ENCODE peak calls at places on chromosome 18, in seven cellular contexts. One of them, this sample, is unnamed.

GRCh38 chr18:11857177-11857887 is 6.1 kb downstream of the CHMP1B start:
- DNase-seq in Jurkat, Clone E6-1: no peak
- DNase-seq in PC-9: peak
- DNase-seq in Peyer's patch: peak
- DNase-seq in AG09309: peak
- DNase-seq in fibroblast of lung: peak
- DNase-seq in iPS DF 6.9: no peak
- DNase-seq in this sample: no peak

GRCh38 chr18:79570266-79571201 is 109.1 kb upstream of the CTDP1 start:
- DNase-seq in Jurkat, Clone E6-1: no peak
- DNase-seq in PC-9: no peak
- DNase-seq in Peyer's patch: peak
- DNase-seq in AG09309: no peak
- DNase-seq in fibroblast of lung: peak
- DNase-seq in iPS DF 6.9: no peak
- DNase-seq in this sample: no peak

GRCh38 chr18:39806519-39806918 is 2148.5 kb upstream of the PIK3C3 start:
- DNase-seq in Jurkat, Clone E6-1: no peak
- DNase-seq in PC-9: no peak
- DNase-seq in Peyer's patch: no peak
- DNase-seq in AG09309: no peak
- DNase-seq in fibroblast of lung: peak
- DNase-seq in iPS DF 6.9: no peak
- DNase-seq in this sample: no peak

GRCh38 chr18:13470555-13471494 is 252.3 kb downstream of the LDLRAD4 start:
- DNase-seq in Jurkat, Clone E6-1: no peak
- DNase-seq in PC-9: no peak
- DNase-seq in Peyer's patch: no peak
- DNase-seq in AG09309: no peak
- DNase-seq in fibroblast of lung: no peak
- DNase-seq in iPS DF 6.9: no peak
- DNase-seq in this sample: no peak

GRCh38 chr18:59932401-59932800 is 32.6 kb downstream of the PMAIP1 start:
- DNase-seq in Jurkat, Clone E6-1: no peak
- DNase-seq in PC-9: no peak
- DNase-seq in Peyer's patch: no peak
- DNase-seq in AG09309: no peak
- DNase-seq in fibroblast of lung: no peak
- DNase-seq in iPS DF 6.9: no peak
- DNase-seq in this sample: no peak

GRCh38 chr18:40355701-40356100 is 1599.3 kb upstream of the PIK3C3 start:
- DNase-seq in Jurkat, Clone E6-1: no peak
- DNase-seq in PC-9: no peak
- DNase-seq in Peyer's patch: no peak
- DNase-seq in AG09309: no peak
- DNase-seq in fibroblast of lung: peak
- DNase-seq in iPS DF 6.9: no peak
- DNase-seq in this sample: no peak

GRCh38 chr18:60668583-60668982 is 296.0 kb upstream of the MC4R start:
- DNase-seq in Jurkat, Clone E6-1: no peak
- DNase-seq in PC-9: no peak
- DNase-seq in Peyer's patch: no peak
- DNase-seq in AG09309: no peak
- DNase-seq in fibroblast of lung: no peak
- DNase-seq in iPS DF 6.9: no peak
- DNase-seq in this sample: no peak

GRCh38 chr18:36813111-36813752 is 15.6 kb downstream of the TPGS2 start:
- DNase-seq in Jurkat, Clone E6-1: no peak
- DNase-seq in PC-9: no peak
- DNase-seq in Peyer's patch: no peak
- DNase-seq in AG09309: no peak
- DNase-seq in fibroblast of lung: no peak
- DNase-seq in iPS DF 6.9: no peak
- DNase-seq in this sample: no peak

GRCh38 chr18:57929922-57930321 is 114.1 kb upstream of the NEDD4L start:
- DNase-seq in Jurkat, Clone E6-1: no peak
- DNase-seq in PC-9: no peak
- DNase-seq in Peyer's patch: no peak
- DNase-seq in AG09309: no peak
- DNase-seq in fibroblast of lung: no peak
- DNase-seq in iPS DF 6.9: no peak
- DNase-seq in this sample: no peak

GRCh38 chr18:59008302-59008974 is 131.2 kb upstream of the SEC11C start:
- DNase-seq in Jurkat, Clone E6-1: no peak
- DNase-seq in PC-9: peak
- DNase-seq in Peyer's patch: no peak
- DNase-seq in AG09309: no peak
- DNase-seq in fibroblast of lung: peak
- DNase-seq in iPS DF 6.9: no peak
- DNase-seq in this sample: no peak

GRCh38 chr18:24543408-24544140 is 83.1 kb downstream of the HRH4 start:
- DNase-seq in Jurkat, Clone E6-1: no peak
- DNase-seq in PC-9: no peak
- DNase-seq in Peyer's patch: no peak
- DNase-seq in AG09309: no peak
- DNase-seq in fibroblast of lung: no peak
- DNase-seq in iPS DF 6.9: no peak
- DNase-seq in this sample: no peak

GRCh38 chr18:36724591-36725001 is 104.2 kb downstream of the TPGS2 start:
- DNase-seq in Jurkat, Clone E6-1: no peak
- DNase-seq in PC-9: no peak
- DNase-seq in Peyer's patch: no peak
- DNase-seq in AG09309: no peak
- DNase-seq in fibroblast of lung: peak
- DNase-seq in iPS DF 6.9: no peak
- DNase-seq in this sample: no peak

GRCh38 chr18:33201509-33201926 is 239.0 kb downstream of the CCDC178 start:
- DNase-seq in Jurkat, Clone E6-1: peak
- DNase-seq in PC-9: no peak
- DNase-seq in Peyer's patch: no peak
- DNase-seq in AG09309: no peak
- DNase-seq in fibroblast of lung: peak
- DNase-seq in iPS DF 6.9: peak
- DNase-seq in this sample: peak

GRCh38 chr18:39205565-39205964 is 1640.0 kb upstream of the CELF4 start:
- DNase-seq in Jurkat, Clone E6-1: no peak
- DNase-seq in PC-9: no peak
- DNase-seq in Peyer's patch: no peak
- DNase-seq in AG09309: no peak
- DNase-seq in fibroblast of lung: peak
- DNase-seq in iPS DF 6.9: no peak
- DNase-seq in this sample: no peak

GRCh38 chr18:2569338-2570207 is 1.7 kb downstream of the METTL4 start:
- DNase-seq in Jurkat, Clone E6-1: no peak
- DNase-seq in PC-9: no peak
- DNase-seq in Peyer's patch: no peak
- DNase-seq in AG09309: no peak
- DNase-seq in fibroblast of lung: no peak
- DNase-seq in iPS DF 6.9: no peak
- DNase-seq in this sample: no peak
- H3K4me3 ChIP-seq in Jurkat, Clone E6-1: no peak
- H3K4me3 ChIP-seq in PC-9: peak
- H3K4me3 ChIP-seq in Peyer's patch: no peak
- H3K4me3 ChIP-seq in AG09309: peak
- H3K4me3 ChIP-seq in fibroblast of lung: peak
- H3K4me3 ChIP-seq in iPS DF 6.9: no peak
- H3K4me3 ChIP-seq in this sample: peak

GRCh38 chr18:49561377-49562193 is at the start of gene LIPG:
- DNase-seq in Jurkat, Clone E6-1: peak
- DNase-seq in PC-9: peak
- DNase-seq in Peyer's patch: peak
- DNase-seq in AG09309: no peak
- DNase-seq in fibroblast of lung: peak
- DNase-seq in iPS DF 6.9: peak
- DNase-seq in this sample: no peak

GRCh38 chr18:49562481-49563129 is 748 bp downstream of the LIPG start:
- DNase-seq in Jurkat, Clone E6-1: no peak
- DNase-seq in PC-9: no peak
- DNase-seq in Peyer's patch: no peak
- DNase-seq in AG09309: no peak
- DNase-seq in fibroblast of lung: peak
- DNase-seq in iPS DF 6.9: no peak
- DNase-seq in this sample: no peak

GRCh38 chr18:49564435-49564834 is 2.6 kb downstream of the LIPG start:
- DNase-seq in Jurkat, Clone E6-1: no peak
- DNase-seq in PC-9: no peak
- DNase-seq in Peyer's patch: no peak
- DNase-seq in AG09309: no peak
- DNase-seq in fibroblast of lung: no peak
- DNase-seq in iPS DF 6.9: no peak
- DNase-seq in this sample: no peak

GRCh38 chr18:49563701-49564100 is 1.8 kb downstream of the LIPG start:
- DNase-seq in Jurkat, Clone E6-1: no peak
- DNase-seq in PC-9: no peak
- DNase-seq in Peyer's patch: no peak
- DNase-seq in AG09309: no peak
- DNase-seq in fibroblast of lung: no peak
- DNase-seq in iPS DF 6.9: no peak
- DNase-seq in this sample: no peak

DNA sequence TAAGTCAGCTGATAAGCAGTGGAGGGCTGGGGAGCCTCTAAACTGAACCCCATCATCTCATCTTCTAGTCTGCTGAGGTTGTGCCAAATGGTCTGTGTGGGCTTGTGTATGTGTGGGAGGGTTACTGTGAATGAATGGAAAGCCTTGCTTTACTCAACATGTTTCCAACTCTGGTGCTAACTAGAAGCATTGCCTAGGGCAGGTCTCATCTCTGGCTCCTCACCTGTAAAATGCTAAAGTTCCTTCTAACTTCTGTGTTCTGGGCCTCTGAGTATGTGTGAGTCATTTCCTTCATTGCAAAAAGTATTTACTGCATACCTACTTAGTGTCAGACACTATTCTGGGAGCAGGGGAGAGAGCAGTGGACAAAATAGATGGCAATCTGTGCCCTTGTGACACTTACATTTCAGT is 1.3 kb downstream of the LIPG start:
- DNase-seq in Jurkat, Clone E6-1: no peak
- DNase-seq in PC-9: no peak
- DNase-seq in Peyer's patch: no peak
- DNase-seq in AG09309: no peak
- DNase-seq in fibroblast of lung: peak
- DNase-seq in iPS DF 6.9: no peak
- DNase-seq in this sample: no peak
- H3K4me3 ChIP-seq in Jurkat, Clone E6-1: no peak
- H3K4me3 ChIP-seq in PC-9: peak
- H3K4me3 ChIP-seq in Peyer's patch: no peak
- H3K4me3 ChIP-seq in AG09309: no peak
- H3K4me3 ChIP-seq in fibroblast of lung: no peak
- H3K4me3 ChIP-seq in iPS DF 6.9: no peak
- H3K4me3 ChIP-seq in this sample: no peak

DNA sequence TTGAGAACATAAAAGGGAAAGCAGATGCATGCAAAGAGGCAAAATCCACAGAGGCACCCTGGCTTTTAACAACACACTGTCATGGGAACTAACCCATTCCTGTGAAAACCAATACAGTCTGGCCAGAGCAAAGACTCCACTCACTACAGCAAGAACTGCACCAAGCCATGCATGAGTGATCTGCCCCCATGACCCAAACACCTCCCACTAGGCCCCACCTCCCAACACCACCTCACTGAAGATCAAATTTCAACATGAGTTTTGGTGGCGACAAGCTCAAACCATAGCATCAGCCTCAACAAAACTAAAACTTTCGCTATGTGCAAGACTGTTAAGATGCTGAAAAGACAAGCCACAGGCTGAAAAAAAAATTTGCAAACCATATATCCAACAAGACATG is 162.8 kb downstream of the SMAD2 start:
- DNase-seq in Jurkat, Clone E6-1: no peak
- DNase-seq in PC-9: no peak
- DNase-seq in Peyer's patch: no peak
- DNase-seq in AG09309: no peak
- DNase-seq in fibroblast of lung: no peak
- DNase-seq in iPS DF 6.9: no peak
- DNase-seq in this sample: no peak
- H3K4me3 ChIP-seq in Jurkat, Clone E6-1: no peak
- H3K4me3 ChIP-seq in PC-9: no peak
- H3K4me3 ChIP-seq in Peyer's patch: no peak
- H3K4me3 ChIP-seq in AG09309: no peak
- H3K4me3 ChIP-seq in fibroblast of lung: no peak
- H3K4me3 ChIP-seq in iPS DF 6.9: no peak
- H3K4me3 ChIP-seq in this sample: no peak

DNA sequence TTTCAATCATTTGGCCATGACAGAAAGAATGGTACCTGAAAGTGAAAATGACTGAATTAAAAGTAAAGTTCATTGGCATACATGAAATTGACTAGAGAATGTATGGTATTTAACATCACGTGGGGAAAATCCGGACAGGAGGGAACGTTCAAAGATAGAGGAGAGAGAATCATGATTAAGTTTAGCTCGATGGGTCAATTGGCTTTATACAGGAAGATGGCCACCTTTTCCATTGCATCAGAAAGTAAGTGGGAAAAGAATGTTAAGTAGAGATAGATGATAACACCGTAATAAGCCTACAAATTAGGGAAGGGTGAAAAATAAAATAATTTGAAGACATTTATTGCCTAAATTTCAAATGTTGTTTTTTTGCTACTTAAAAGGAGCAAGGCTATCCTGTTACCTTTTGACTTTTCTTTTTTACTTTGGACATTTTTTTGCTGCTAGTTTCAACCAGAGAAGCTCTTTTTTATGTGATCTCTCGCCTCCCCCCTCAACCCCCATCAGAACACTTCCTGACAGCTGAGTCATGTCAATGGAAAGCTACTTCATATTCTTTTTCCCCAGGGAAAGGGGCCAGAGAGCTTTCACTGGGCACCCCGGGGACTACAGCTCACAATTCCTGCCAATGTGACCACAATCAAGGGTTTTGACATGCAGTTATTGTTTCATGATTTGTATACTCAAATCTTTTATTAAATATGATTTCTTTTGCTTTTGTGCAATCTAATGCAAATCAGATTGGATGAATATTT is 767 bp upstream of the CCDC102B start:
- DNase-seq in Jurkat, Clone E6-1: no peak
- DNase-seq in PC-9: no peak
- DNase-seq in Peyer's patch: no peak
- DNase-seq in AG09309: peak
- DNase-seq in fibroblast of lung: peak
- DNase-seq in iPS DF 6.9: no peak
- DNase-seq in this sample: no peak
- H3K4me3 ChIP-seq in Jurkat, Clone E6-1: no peak
- H3K4me3 ChIP-seq in PC-9: no peak
- H3K4me3 ChIP-seq in Peyer's patch: no peak
- H3K4me3 ChIP-seq in AG09309: no peak
- H3K4me3 ChIP-seq in fibroblast of lung: no peak
- H3K4me3 ChIP-seq in iPS DF 6.9: no peak
- H3K4me3 ChIP-seq in this sample: no peak

GRCh38 chr18:21979171-21979560 is 190.2 kb upstream of the GATA6 start:
- DNase-seq in Jurkat, Clone E6-1: no peak
- DNase-seq in PC-9: no peak
- DNase-seq in Peyer's patch: no peak
- DNase-seq in AG09309: no peak
- DNase-seq in fibroblast of lung: no peak
- DNase-seq in iPS DF 6.9: no peak
- DNase-seq in this sample: no peak
- H3K4me3 ChIP-seq in Jurkat, Clone E6-1: no peak
- H3K4me3 ChIP-seq in PC-9: no peak
- H3K4me3 ChIP-seq in Peyer's patch: no peak
- H3K4me3 ChIP-seq in AG09309: no peak
- H3K4me3 ChIP-seq in fibroblast of lung: no peak
- H3K4me3 ChIP-seq in iPS DF 6.9: no peak
- H3K4me3 ChIP-seq in this sample: no peak

GRCh38 chr18:10559566-10560456 is 34.0 kb downstream of the NAPG start:
- DNase-seq in Jurkat, Clone E6-1: no peak
- DNase-seq in PC-9: no peak
- DNase-seq in Peyer's patch: no peak
- DNase-seq in AG09309: no peak
- DNase-seq in fibroblast of lung: no peak
- DNase-seq in iPS DF 6.9: no peak
- DNase-seq in this sample: no peak
- H3K4me3 ChIP-seq in Jurkat, Clone E6-1: no peak
- H3K4me3 ChIP-seq in PC-9: no peak
- H3K4me3 ChIP-seq in Peyer's patch: no peak
- H3K4me3 ChIP-seq in AG09309: peak
- H3K4me3 ChIP-seq in fibroblast of lung: peak
- H3K4me3 ChIP-seq in iPS DF 6.9: no peak
- H3K4me3 ChIP-seq in this sample: no peak

GRCh38 chr18:76266226-76266991 is 228.6 kb downstream of the ZNF516 start:
- DNase-seq in Jurkat, Clone E6-1: no peak
- DNase-seq in PC-9: no peak
- DNase-seq in Peyer's patch: no peak
- DNase-seq in AG09309: no peak
- DNase-seq in fibroblast of lung: no peak
- DNase-seq in iPS DF 6.9: no peak
- DNase-seq in this sample: no peak
- H3K4me3 ChIP-seq in Jurkat, Clone E6-1: no peak
- H3K4me3 ChIP-seq in PC-9: no peak
- H3K4me3 ChIP-seq in Peyer's patch: no peak
- H3K4me3 ChIP-seq in AG09309: peak
- H3K4me3 ChIP-seq in fibroblast of lung: peak
- H3K4me3 ChIP-seq in iPS DF 6.9: no peak
- H3K4me3 ChIP-seq in this sample: no peak

This sample was measured in DND-41.